ENCODE peak calls at places on chromosomes 11 and 22, in ten cellular contexts. One of them, this sample, is unnamed.

GRCh38 chr22:33706100-33706499 is 214.2 kb downstream of the LARGE1 start:
- DNase-seq in tibial artery: no peak
- DNase-seq in fibroblast of villous mesenchyme: no peak
- DNase-seq in lower lobe of right lung: no peak
- DNase-seq in fibroblast of the aortic adventitia: no peak
- DNase-seq in heart left ventricle: peak; percentile 27
- DNase-seq in fibroblast of pulmonary artery: no peak
- DNase-seq in psoas muscle: no peak
- DNase-seq in H1: no peak
- DNase-seq in uterus: no peak
- DNase-seq in this sample: no peak

GRCh38 chr22:36286096-36286957 is 33.4 kb downstream of the APOL1 start:
- DNase-seq in uterus: peak; percentile 88
- DNase-seq in heart left ventricle: peak; percentile 79
- DNase-seq in fibroblast of pulmonary artery: peak; percentile 81
- DNase-seq in lower lobe of right lung: peak; percentile 73
- DNase-seq in fibroblast of the aortic adventitia: peak; percentile 80
- DNase-seq in H1: peak; percentile 44
- DNase-seq in tibial artery: peak; percentile 90
- DNase-seq in psoas muscle: peak; percentile 83
- DNase-seq in fibroblast of villous mesenchyme: peak; percentile 75
- DNase-seq in this sample: peak; percentile 61

GRCh38 chr11:75143420-75143731 is 7.5 kb upstream of the SLCO2B1 start:
- DNase-seq in psoas muscle: no peak
- DNase-seq in lower lobe of right lung: no peak
- DNase-seq in heart left ventricle: no peak
- DNase-seq in tibial artery: no peak
- DNase-seq in H1: no peak
- DNase-seq in uterus: no peak
- DNase-seq in fibroblast of villous mesenchyme: no peak
- DNase-seq in fibroblast of the aortic adventitia: no peak
- DNase-seq in fibroblast of pulmonary artery: no peak
- DNase-seq in this sample: no peak

GRCh38 chr22:44738347-44738715 is 14.0 kb upstream of the ARHGAP8 start:
- DNase-seq in lower lobe of right lung: no peak
- DNase-seq in fibroblast of villous mesenchyme: peak; percentile 44
- DNase-seq in fibroblast of the aortic adventitia: no peak
- DNase-seq in H1: no peak
- DNase-seq in fibroblast of pulmonary artery: no peak
- DNase-seq in heart left ventricle: no peak
- DNase-seq in uterus: no peak
- DNase-seq in psoas muscle: no peak
- DNase-seq in tibial artery: no peak
- DNase-seq in this sample: no peak

GRCh38 chr11:10600570-10601248 is 32.2 kb upstream of the LYVE1 start:
- DNase-seq in H1: no peak
- DNase-seq in heart left ventricle: no peak
- DNase-seq in fibroblast of the aortic adventitia: no peak
- DNase-seq in psoas muscle: peak; percentile 34
- DNase-seq in fibroblast of villous mesenchyme: no peak
- DNase-seq in fibroblast of pulmonary artery: no peak
- DNase-seq in uterus: no peak
- DNase-seq in tibial artery: no peak
- DNase-seq in lower lobe of right lung: no peak
- DNase-seq in this sample: no peak

GRCh38 chr22:27842236-27842993 is 40.9 kb upstream of the MN1 start:
- DNase-seq in fibroblast of the aortic adventitia: no peak
- DNase-seq in uterus: no peak
- DNase-seq in lower lobe of right lung: no peak
- DNase-seq in tibial artery: no peak
- DNase-seq in fibroblast of pulmonary artery: no peak
- DNase-seq in psoas muscle: no peak
- DNase-seq in H1: no peak
- DNase-seq in fibroblast of villous mesenchyme: no peak
- DNase-seq in heart left ventricle: no peak
- DNase-seq in this sample: no peak

GRCh38 chr22:41408665-41409064 is 26.9 kb downstream of the TEF start:
- DNase-seq in uterus: no peak
- DNase-seq in fibroblast of villous mesenchyme: no peak
- DNase-seq in psoas muscle: no peak
- DNase-seq in tibial artery: no peak
- DNase-seq in fibroblast of pulmonary artery: no peak
- DNase-seq in lower lobe of right lung: no peak
- DNase-seq in fibroblast of the aortic adventitia: no peak
- DNase-seq in H1: no peak
- DNase-seq in heart left ventricle: no peak
- DNase-seq in this sample: no peak

GRCh38 chr11:83641511-83641910 is 355.3 kb upstream of the CCDC90B start:
- DNase-seq in tibial artery: no peak
- DNase-seq in fibroblast of villous mesenchyme: peak; percentile 53
- DNase-seq in H1: no peak
- DNase-seq in fibroblast of the aortic adventitia: peak; percentile 85
- DNase-seq in lower lobe of right lung: no peak
- DNase-seq in uterus: peak; percentile 66
- DNase-seq in fibroblast of pulmonary artery: peak; percentile 11
- DNase-seq in psoas muscle: no peak
- DNase-seq in heart left ventricle: peak; percentile 69
- DNase-seq in this sample: peak; percentile 69

GRCh38 chr11:75273331-75273988 is 32.9 kb downstream of the TPBGL start:
- DNase-seq in tibial artery: peak; percentile 40
- DNase-seq in lower lobe of right lung: no peak
- DNase-seq in fibroblast of villous mesenchyme: no peak
- DNase-seq in psoas muscle: no peak
- DNase-seq in heart left ventricle: no peak
- DNase-seq in fibroblast of pulmonary artery: no peak
- DNase-seq in fibroblast of the aortic adventitia: no peak
- DNase-seq in uterus: peak; percentile 8
- DNase-seq in H1: no peak
- DNase-seq in this sample: no peak

DNA sequence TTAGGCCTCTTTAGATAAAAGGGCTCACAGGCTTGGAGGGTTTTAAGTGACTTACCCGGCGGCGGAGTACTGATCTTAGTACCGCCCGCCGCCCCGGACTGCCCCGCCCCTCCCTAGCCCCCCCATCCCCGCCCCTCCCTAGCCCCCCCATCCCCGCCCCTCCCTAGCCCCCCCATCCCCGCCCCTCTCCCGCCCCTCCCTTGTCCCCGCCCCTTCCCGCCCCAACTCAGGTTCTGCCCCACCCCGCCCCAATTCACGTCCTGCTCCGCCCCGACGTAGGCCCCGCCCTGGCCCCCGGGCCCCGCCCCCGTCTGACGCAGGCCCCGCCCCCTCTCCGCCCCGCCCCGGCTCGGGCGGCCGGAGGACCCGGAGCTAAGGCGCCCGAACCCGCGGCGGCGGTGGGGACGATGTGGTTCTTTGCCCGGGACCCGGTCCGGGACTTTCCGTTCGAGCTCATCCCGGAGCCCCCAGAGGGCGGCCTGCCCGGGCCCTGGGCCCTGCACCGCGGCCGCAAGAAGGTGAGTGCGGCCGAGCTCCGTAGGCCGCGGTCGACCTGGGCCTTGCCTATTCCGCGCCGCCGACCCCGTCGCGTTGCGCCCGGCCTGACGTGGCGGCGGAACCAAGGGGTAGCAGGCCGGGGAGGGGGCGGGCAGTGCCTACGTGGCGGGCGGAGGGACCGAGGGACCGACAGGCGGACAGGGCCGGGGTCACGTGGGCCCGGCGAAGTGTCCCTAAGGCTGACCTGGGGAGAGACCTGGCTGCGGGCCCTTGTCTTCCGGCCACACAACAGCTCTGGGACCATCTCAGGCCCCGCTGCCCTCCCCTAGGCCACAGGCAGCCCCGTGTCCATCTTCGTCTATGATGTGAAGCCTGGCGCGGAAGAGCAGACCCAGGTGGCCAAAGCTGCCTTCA is at the start of gene SCYL1:
- DNase-seq in lower lobe of right lung: peak; percentile 85
- DNase-seq in fibroblast of pulmonary artery: peak; percentile 83
- DNase-seq in psoas muscle: peak; percentile 81
- DNase-seq in heart left ventricle: peak; percentile 88
- DNase-seq in tibial artery: peak; percentile 89
- DNase-seq in H1: no peak
- DNase-seq in fibroblast of villous mesenchyme: peak; percentile 92
- DNase-seq in fibroblast of the aortic adventitia: peak; percentile 83
- DNase-seq in uterus: peak; percentile 85
- DNase-seq in this sample: peak; percentile 12
- TF ChIP-seq CTCF in lower lobe of right lung: no peak
- TF ChIP-seq CTCF in fibroblast of pulmonary artery: no peak
- TF ChIP-seq CTCF in psoas muscle: no peak
- TF ChIP-seq CTCF in heart left ventricle: no peak
- TF ChIP-seq CTCF in tibial artery: no peak
- TF ChIP-seq CTCF in H1: no peak
- TF ChIP-seq CTCF in fibroblast of villous mesenchyme: no peak
- TF ChIP-seq CTCF in fibroblast of the aortic adventitia: no peak
- TF ChIP-seq CTCF in uterus: no peak
- TF ChIP-seq CTCF in this sample: no peak

GRCh38 chr11:119041821-119042514 is 11.3 kb upstream of the SLC37A4 start:
- DNase-seq in fibroblast of pulmonary artery: no peak
- DNase-seq in uterus: no peak
- DNase-seq in fibroblast of the aortic adventitia: no peak
- DNase-seq in fibroblast of villous mesenchyme: no peak
- DNase-seq in tibial artery: no peak
- DNase-seq in heart left ventricle: no peak
- DNase-seq in lower lobe of right lung: no peak
- DNase-seq in psoas muscle: no peak
- DNase-seq in H1: no peak
- DNase-seq in this sample: no peak

GRCh38 chr11:119046489-119046888 is 10.5 kb downstream of the HYOU1 start:
- DNase-seq in psoas muscle: no peak
- DNase-seq in fibroblast of villous mesenchyme: no peak
- DNase-seq in H1: no peak
- DNase-seq in fibroblast of pulmonary artery: no peak
- DNase-seq in uterus: no peak
- DNase-seq in tibial artery: no peak
- DNase-seq in lower lobe of right lung: no peak
- DNase-seq in fibroblast of the aortic adventitia: no peak
- DNase-seq in heart left ventricle: no peak
- DNase-seq in this sample: no peak

GRCh38 chr11:119048644-119049043 is 8.4 kb downstream of the HYOU1 start:
- DNase-seq in psoas muscle: no peak
- DNase-seq in heart left ventricle: no peak
- DNase-seq in fibroblast of pulmonary artery: no peak
- DNase-seq in uterus: no peak
- DNase-seq in fibroblast of the aortic adventitia: no peak
- DNase-seq in H1: no peak
- DNase-seq in tibial artery: no peak
- DNase-seq in fibroblast of villous mesenchyme: no peak
- DNase-seq in lower lobe of right lung: no peak
- DNase-seq in this sample: no peak

GRCh38 chr11:119047205-119047604 is 9.8 kb downstream of the HYOU1 start:
- DNase-seq in fibroblast of villous mesenchyme: no peak
- DNase-seq in lower lobe of right lung: no peak
- DNase-seq in heart left ventricle: no peak
- DNase-seq in uterus: no peak
- DNase-seq in fibroblast of pulmonary artery: no peak
- DNase-seq in tibial artery: no peak
- DNase-seq in H1: no peak
- DNase-seq in psoas muscle: no peak
- DNase-seq in fibroblast of the aortic adventitia: no peak
- DNase-seq in this sample: no peak

GRCh38 chr11:119044708-119045107 is 12.3 kb downstream of the HYOU1 start:
- DNase-seq in uterus: no peak
- DNase-seq in lower lobe of right lung: no peak
- DNase-seq in H1: no peak
- DNase-seq in fibroblast of the aortic adventitia: no peak
- DNase-seq in fibroblast of villous mesenchyme: no peak
- DNase-seq in heart left ventricle: no peak
- DNase-seq in fibroblast of pulmonary artery: no peak
- DNase-seq in tibial artery: no peak
- DNase-seq in psoas muscle: no peak
- DNase-seq in this sample: no peak
- H3K4me3 ChIP-seq in uterus: no peak overlapping the region
- H3K4me3 ChIP-seq in lower lobe of right lung: no peak overlapping the region
- H3K4me3 ChIP-seq in H1: no peak overlapping the region
- H3K4me3 ChIP-seq in fibroblast of the aortic adventitia: no peak overlapping the region
- H3K4me3 ChIP-seq in fibroblast of villous mesenchyme: no peak overlapping the region
- H3K4me3 ChIP-seq in heart left ventricle: no peak overlapping the region
- H3K4me3 ChIP-seq in fibroblast of pulmonary artery: no peak overlapping the region
- H3K4me3 ChIP-seq in tibial artery: no peak overlapping the region
- H3K4me3 ChIP-seq in psoas muscle: no peak overlapping the region
- H3K4me3 ChIP-seq in this sample: no peak overlapping the region

GRCh38 chr11:62844154-62844553 is 4.8 kb upstream of the WDR74 start:
- DNase-seq in tibial artery: no peak
- DNase-seq in lower lobe of right lung: no peak
- DNase-seq in H1: no peak
- DNase-seq in uterus: no peak
- DNase-seq in fibroblast of the aortic adventitia: no peak
- DNase-seq in heart left ventricle: no peak
- DNase-seq in fibroblast of villous mesenchyme: no peak
- DNase-seq in psoas muscle: no peak
- DNase-seq in fibroblast of pulmonary artery: no peak
- DNase-seq in this sample: no peak

GRCh38 chr11:62839050-62840015 is at the start of gene WDR74:
- DNase-seq in fibroblast of villous mesenchyme: peak; percentile 96
- DNase-seq in psoas muscle: peak; percentile 93
- DNase-seq in heart left ventricle: peak; percentile 92
- DNase-seq in H1: peak; percentile 73
- DNase-seq in lower lobe of right lung: peak; percentile 96
- DNase-seq in fibroblast of the aortic adventitia: peak; percentile 91
- DNase-seq in uterus: peak; percentile 91
- DNase-seq in fibroblast of pulmonary artery: peak; percentile 93
- DNase-seq in tibial artery: peak; percentile 93
- DNase-seq in this sample: peak; percentile 81

GRCh38 chr11:62846177-62846576 is 6.8 kb upstream of the WDR74 start:
- DNase-seq in heart left ventricle: no peak
- DNase-seq in psoas muscle: no peak
- DNase-seq in uterus: no peak
- DNase-seq in fibroblast of villous mesenchyme: no peak
- DNase-seq in tibial artery: no peak
- DNase-seq in fibroblast of the aortic adventitia: no peak
- DNase-seq in H1: no peak
- DNase-seq in lower lobe of right lung: no peak
- DNase-seq in fibroblast of pulmonary artery: no peak
- DNase-seq in this sample: no peak

GRCh38 chr11:62842171-62842717 is 2.9 kb upstream of the WDR74 start:
- DNase-seq in uterus: peak; percentile 40
- DNase-seq in lower lobe of right lung: peak; percentile 54
- DNase-seq in heart left ventricle: peak; percentile 52
- DNase-seq in H1: no peak
- DNase-seq in fibroblast of pulmonary artery: no peak
- DNase-seq in tibial artery: peak; percentile 72
- DNase-seq in fibroblast of villous mesenchyme: peak; percentile 43
- DNase-seq in fibroblast of the aortic adventitia: no peak
- DNase-seq in psoas muscle: peak; percentile 34
- DNase-seq in this sample: no peak

GRCh38 chr11:62841361-62842170 is 2.2 kb upstream of the WDR74 start:
- DNase-seq in fibroblast of villous mesenchyme: peak; percentile 100
- DNase-seq in H1: peak; percentile 88
- DNase-seq in psoas muscle: peak; percentile 77
- DNase-seq in fibroblast of pulmonary artery: peak; percentile 100
- DNase-seq in fibroblast of the aortic adventitia: peak; percentile 100
- DNase-seq in tibial artery: peak; percentile 92
- DNase-seq in lower lobe of right lung: peak; percentile 80
- DNase-seq in uterus: peak; percentile 82
- DNase-seq in heart left ventricle: peak; percentile 91
- DNase-seq in this sample: peak; percentile 100
- TF ChIP-seq CTCF in fibroblast of villous mesenchyme: no peak
- TF ChIP-seq CTCF in H1: no peak
- TF ChIP-seq CTCF in psoas muscle: no peak
- TF ChIP-seq CTCF in fibroblast of pulmonary artery: no peak
- TF ChIP-seq CTCF in fibroblast of the aortic adventitia: no peak
- TF ChIP-seq CTCF in tibial artery: no peak
- TF ChIP-seq CTCF in lower lobe of right lung: no peak
- TF ChIP-seq CTCF in uterus: no peak
- TF ChIP-seq CTCF in heart left ventricle: no peak
- TF ChIP-seq CTCF in this sample: no peak

GRCh38 chr11:109422755-109423113 is 744 bp downstream of the C11orf87 start:
- DNase-seq in uterus: no peak
- DNase-seq in fibroblast of pulmonary artery: peak; percentile 17
- DNase-seq in psoas muscle: no peak
- DNase-seq in fibroblast of villous mesenchyme: no peak
- DNase-seq in tibial artery: no peak
- DNase-seq in heart left ventricle: no peak
- DNase-seq in lower lobe of right lung: no peak
- DNase-seq in H1: no peak
- DNase-seq in fibroblast of the aortic adventitia: no peak
- DNase-seq in this sample: no peak
- H3K4me3 ChIP-seq in uterus: no peak overlapping the region
- H3K4me3 ChIP-seq in fibroblast of pulmonary artery: peak overlapping the region; percentile 40
- H3K4me3 ChIP-seq in psoas muscle: peak overlapping the region; percentile 51
- H3K4me3 ChIP-seq in fibroblast of villous mesenchyme: peak overlapping the region; percentile 21
- H3K4me3 ChIP-seq in tibial artery: peak overlapping the region; percentile 39
- H3K4me3 ChIP-seq in heart left ventricle: peak overlapping the region; percentile 32
- H3K4me3 ChIP-seq in lower lobe of right lung: peak overlapping the region; percentile 16
- H3K4me3 ChIP-seq in H1: peak overlapping the region; percentile 52
- H3K4me3 ChIP-seq in fibroblast of the aortic adventitia: peak overlapping the region; percentile 64
- H3K4me3 ChIP-seq in this sample: no peak overlapping the region